ENCODE peak calls at places on chromosomes 12 and 14, in eight cellular contexts. One of them, this sample, is unnamed.

GRCh38 chr12:22525426-22525825 is 18.9 kb downstream of the C2CD5 start:
- DNase-seq in non-pigmented ciliary epithelial cell: no peak
- DNase-seq in HuH-7.5: no peak
- DNase-seq in hepatic stellate cell: no peak
- DNase-seq in neural crest cell: no peak
- DNase-seq in cardiac septum: no peak
- DNase-seq in psoas muscle: no peak
- DNase-seq in HT1080: no peak
- DNase-seq in this sample: no peak

GRCh38 chr12:95224202-95225170 is 6.9 kb downstream of the VEZT start:
- DNase-seq in hepatic stellate cell: no peak
- DNase-seq in neural crest cell: no peak
- DNase-seq in HuH-7.5: no peak
- DNase-seq in HT1080: no peak
- DNase-seq in psoas muscle: no peak
- DNase-seq in cardiac septum: no peak
- DNase-seq in non-pigmented ciliary epithelial cell: no peak
- DNase-seq in this sample: no peak

GRCh38 chr12:104585448-104586055 is 128.8 kb downstream of the CHST11 start:
- DNase-seq in cardiac septum: no peak
- DNase-seq in neural crest cell: no peak
- DNase-seq in hepatic stellate cell: no peak
- DNase-seq in HT1080: no peak
- DNase-seq in HuH-7.5: no peak
- DNase-seq in non-pigmented ciliary epithelial cell: no peak
- DNase-seq in psoas muscle: no peak
- DNase-seq in this sample: no peak

GRCh38 chr12:45655186-45655585 is 74.3 kb upstream of the ARID2 start:
- DNase-seq in psoas muscle: no peak
- DNase-seq in HuH-7.5: peak
- DNase-seq in non-pigmented ciliary epithelial cell: no peak
- DNase-seq in hepatic stellate cell: no peak
- DNase-seq in cardiac septum: no peak
- DNase-seq in HT1080: peak
- DNase-seq in neural crest cell: no peak
- DNase-seq in this sample: no peak

GRCh38 chr12:52004042-52004648 is 2.6 kb upstream of the TAMALIN start:
- DNase-seq in neural crest cell: peak
- DNase-seq in non-pigmented ciliary epithelial cell: no peak
- DNase-seq in HT1080: peak
- DNase-seq in hepatic stellate cell: peak
- DNase-seq in psoas muscle: peak
- DNase-seq in cardiac septum: no peak
- DNase-seq in HuH-7.5: peak
- DNase-seq in this sample: no peak

GRCh38 chr12:91397866-91398532 is 215.4 kb upstream of the DCN start:
- DNase-seq in neural crest cell: no peak
- DNase-seq in non-pigmented ciliary epithelial cell: no peak
- DNase-seq in psoas muscle: no peak
- DNase-seq in HuH-7.5: no peak
- DNase-seq in hepatic stellate cell: no peak
- DNase-seq in cardiac septum: no peak
- DNase-seq in HT1080: no peak
- DNase-seq in this sample: no peak

GRCh38 chr12:47901285-47902093 is 3.3 kb downstream of the VDR start:
- DNase-seq in hepatic stellate cell: no peak
- DNase-seq in HuH-7.5: no peak
- DNase-seq in neural crest cell: no peak
- DNase-seq in non-pigmented ciliary epithelial cell: no peak
- DNase-seq in psoas muscle: no peak
- DNase-seq in cardiac septum: no peak
- DNase-seq in HT1080: no peak
- DNase-seq in this sample: no peak

GRCh38 chr12:3106564-3106963 is 29.4 kb downstream of the TSPAN9 start:
- DNase-seq in non-pigmented ciliary epithelial cell: no peak
- DNase-seq in HuH-7.5: no peak
- DNase-seq in neural crest cell: no peak
- DNase-seq in psoas muscle: no peak
- DNase-seq in hepatic stellate cell: no peak
- DNase-seq in HT1080: no peak
- DNase-seq in cardiac septum: no peak
- DNase-seq in this sample: no peak

GRCh38 chr14:52115286-52115685 is 46.4 kb upstream of the NID2 start:
- DNase-seq in neural crest cell: no peak
- DNase-seq in HuH-7.5: no peak
- DNase-seq in non-pigmented ciliary epithelial cell: no peak
- DNase-seq in psoas muscle: no peak
- DNase-seq in hepatic stellate cell: no peak
- DNase-seq in HT1080: peak
- DNase-seq in cardiac septum: no peak
- DNase-seq in this sample: no peak

GRCh38 chr14:85444685-85445084 is 85.3 kb upstream of the FLRT2 start:
- DNase-seq in HuH-7.5: no peak
- DNase-seq in non-pigmented ciliary epithelial cell: no peak
- DNase-seq in HT1080: peak
- DNase-seq in psoas muscle: no peak
- DNase-seq in cardiac septum: no peak
- DNase-seq in neural crest cell: no peak
- DNase-seq in hepatic stellate cell: peak
- DNase-seq in this sample: no peak

GRCh38 chr12:27762757-27763156 is 17.3 kb upstream of the KLHL42 start:
- DNase-seq in non-pigmented ciliary epithelial cell: no peak
- DNase-seq in HuH-7.5: no peak
- DNase-seq in HT1080: no peak
- DNase-seq in hepatic stellate cell: no peak
- DNase-seq in neural crest cell: no peak
- DNase-seq in cardiac septum: no peak
- DNase-seq in psoas muscle: no peak
- DNase-seq in this sample: no peak

GRCh38 chr12:97877404-97877803 is 414.8 kb downstream of the RMST start:
- DNase-seq in psoas muscle: no peak
- DNase-seq in HuH-7.5: no peak
- DNase-seq in non-pigmented ciliary epithelial cell: no peak
- DNase-seq in cardiac septum: no peak
- DNase-seq in hepatic stellate cell: no peak
- DNase-seq in HT1080: no peak
- DNase-seq in neural crest cell: no peak
- DNase-seq in this sample: no peak

GRCh38 chr12:93125126-93125525 is 196.0 kb upstream of the EEA1 start:
- DNase-seq in psoas muscle: no peak
- DNase-seq in neural crest cell: no peak
- DNase-seq in HT1080: no peak
- DNase-seq in cardiac septum: no peak
- DNase-seq in non-pigmented ciliary epithelial cell: no peak
- DNase-seq in HuH-7.5: no peak
- DNase-seq in hepatic stellate cell: no peak
- DNase-seq in this sample: no peak

GRCh38 chr14:94447986-94448808 is 4.4 kb downstream of the SERPINA11 start:
- DNase-seq in hepatic stellate cell: no peak
- DNase-seq in cardiac septum: no peak
- DNase-seq in psoas muscle: no peak
- DNase-seq in non-pigmented ciliary epithelial cell: no peak
- DNase-seq in HT1080: no peak
- DNase-seq in neural crest cell: no peak
- DNase-seq in HuH-7.5: no peak
- DNase-seq in this sample: no peak

GRCh38 chr14:64684091-64684490 is 20.1 kb upstream of the PLEKHG3 start:
- DNase-seq in non-pigmented ciliary epithelial cell: no peak
- DNase-seq in psoas muscle: peak
- DNase-seq in HT1080: no peak
- DNase-seq in cardiac septum: no peak
- DNase-seq in hepatic stellate cell: no peak
- DNase-seq in HuH-7.5: no peak
- DNase-seq in neural crest cell: no peak
- DNase-seq in this sample: no peak

GRCh38 chr12:69932154-69932553 is 107.1 kb downstream of the MYRFL start:
- DNase-seq in psoas muscle: no peak
- DNase-seq in HuH-7.5: no peak
- DNase-seq in non-pigmented ciliary epithelial cell: no peak
- DNase-seq in cardiac septum: no peak
- DNase-seq in hepatic stellate cell: no peak
- DNase-seq in HT1080: no peak
- DNase-seq in neural crest cell: no peak
- DNase-seq in this sample: no peak

GRCh38 chr14:95421741-95422140 is 94.7 kb downstream of the SYNE3 start:
- DNase-seq in non-pigmented ciliary epithelial cell: no peak
- DNase-seq in psoas muscle: no peak
- DNase-seq in hepatic stellate cell: no peak
- DNase-seq in cardiac septum: no peak
- DNase-seq in HT1080: no peak
- DNase-seq in neural crest cell: no peak
- DNase-seq in HuH-7.5: no peak
- DNase-seq in this sample: no peak

GRCh38 chr12:132529899-132530298 is 39.9 kb downstream of the FBRSL1 start:
- DNase-seq in non-pigmented ciliary epithelial cell: no peak
- DNase-seq in HuH-7.5: no peak
- DNase-seq in cardiac septum: no peak
- DNase-seq in neural crest cell: no peak
- DNase-seq in hepatic stellate cell: no peak
- DNase-seq in psoas muscle: no peak
- DNase-seq in HT1080: no peak
- DNase-seq in this sample: no peak

GRCh38 chr14:39217214-39217879 is 16.4 kb upstream of the MIA2 start:
- DNase-seq in neural crest cell: no peak
- DNase-seq in cardiac septum: no peak
- DNase-seq in non-pigmented ciliary epithelial cell: no peak
- DNase-seq in hepatic stellate cell: no peak
- DNase-seq in HuH-7.5: no peak
- DNase-seq in HT1080: peak
- DNase-seq in psoas muscle: no peak
- DNase-seq in this sample: no peak

GRCh38 chr12:128819293-128820144 is 4.2 kb downstream of the SLC15A4 start:
- DNase-seq in HuH-7.5: no peak
- DNase-seq in hepatic stellate cell: no peak
- DNase-seq in HT1080: no peak
- DNase-seq in psoas muscle: no peak
- DNase-seq in cardiac septum: no peak
- DNase-seq in neural crest cell: no peak
- DNase-seq in non-pigmented ciliary epithelial cell: no peak
- DNase-seq in this sample: peak

GRCh38 chr14:97415907-97416306 is 618.7 kb downstream of the VRK1 start:
- DNase-seq in neural crest cell: no peak
- DNase-seq in non-pigmented ciliary epithelial cell: no peak
- DNase-seq in HT1080: no peak
- DNase-seq in HuH-7.5: no peak
- DNase-seq in cardiac septum: no peak
- DNase-seq in hepatic stellate cell: no peak
- DNase-seq in psoas muscle: no peak
- DNase-seq in this sample: no peak

GRCh38 chr12:118330421-118331018 is 42.2 kb downstream of the TAOK3 start:
- DNase-seq in HuH-7.5: no peak
- DNase-seq in cardiac septum: no peak
- DNase-seq in neural crest cell: no peak
- DNase-seq in hepatic stellate cell: peak
- DNase-seq in non-pigmented ciliary epithelial cell: no peak
- DNase-seq in HT1080: no peak
- DNase-seq in psoas muscle: no peak
- DNase-seq in this sample: no peak

GRCh38 chr14:85573406-85573805 is 43.5 kb downstream of the FLRT2 start:
- DNase-seq in non-pigmented ciliary epithelial cell: no peak
- DNase-seq in hepatic stellate cell: no peak
- DNase-seq in HuH-7.5: no peak
- DNase-seq in psoas muscle: no peak
- DNase-seq in neural crest cell: no peak
- DNase-seq in cardiac septum: no peak
- DNase-seq in HT1080: peak
- DNase-seq in this sample: no peak

This sample was measured in Right ventricle myocardium inferior.